ENCODE peak calls at places on chromosome 1, in eight cellular contexts. One of them, this sample, is unnamed.

GRCh38 chr1:48775817-48776399 is 783 bp downstream of the BEND5 start:
- DNase-seq in non-pigmented ciliary epithelial cell: no peak
- DNase-seq in stimulated activated CD4-positive, alpha-beta T cell treated with anti-CD3 and anti-CD28 coated beads, Interleukin-12 subunit alpha, Interleukin-12 subunit beta, amount 100 ng/mL, for 4 hours: no peak
- DNase-seq in NCI-H774: no peak
- DNase-seq in progenitor cell of endocrine pancreas: no peak
- DNase-seq in iPS DF 6.9: no peak
- DNase-seq in HFFc6: no peak
- DNase-seq in activated gamma-delta T cell treated with Interleukin-2 at 50 U/mL for 16 hours: no peak
- DNase-seq in this sample: no peak

GRCh38 chr1:114040273-114041043 is 61.2 kb downstream of the OLFML3 start:
- DNase-seq in progenitor cell of endocrine pancreas: no peak
- DNase-seq in NCI-H774: no peak
- DNase-seq in HFFc6: peak; percentile 64
- DNase-seq in stimulated activated CD4-positive, alpha-beta T cell treated with anti-CD3 and anti-CD28 coated beads, Interleukin-12 subunit alpha, Interleukin-12 subunit beta, amount 100 ng/mL, for 4 hours: no peak
- DNase-seq in iPS DF 6.9: no peak
- DNase-seq in activated gamma-delta T cell treated with Interleukin-2 at 50 U/mL for 16 hours: no peak
- DNase-seq in non-pigmented ciliary epithelial cell: no peak
- DNase-seq in this sample: no peak

GRCh38 chr1:244353572-244354091 is 98.1 kb downstream of the ADSS2 start:
- DNase-seq in activated gamma-delta T cell treated with Interleukin-2 at 50 U/mL for 16 hours: no peak
- DNase-seq in progenitor cell of endocrine pancreas: no peak
- DNase-seq in HFFc6: peak; percentile 91
- DNase-seq in stimulated activated CD4-positive, alpha-beta T cell treated with anti-CD3 and anti-CD28 coated beads, Interleukin-12 subunit alpha, Interleukin-12 subunit beta, amount 100 ng/mL, for 4 hours: no peak
- DNase-seq in NCI-H774: no peak
- DNase-seq in iPS DF 6.9: no peak
- DNase-seq in non-pigmented ciliary epithelial cell: peak; percentile 90
- DNase-seq in this sample: peak; percentile 83

GRCh38 chr1:91742848-91743292 is 143.1 kb downstream of the TGFBR3 start:
- DNase-seq in activated gamma-delta T cell treated with Interleukin-2 at 50 U/mL for 16 hours: no peak
- DNase-seq in non-pigmented ciliary epithelial cell: no peak
- DNase-seq in HFFc6: no peak
- DNase-seq in progenitor cell of endocrine pancreas: no peak
- DNase-seq in stimulated activated CD4-positive, alpha-beta T cell treated with anti-CD3 and anti-CD28 coated beads, Interleukin-12 subunit alpha, Interleukin-12 subunit beta, amount 100 ng/mL, for 4 hours: no peak
- DNase-seq in iPS DF 6.9: no peak
- DNase-seq in NCI-H774: peak; percentile 27
- DNase-seq in this sample: peak; percentile 25

GRCh38 chr1:156391701-156392100 is 22.7 kb downstream of the RHBG start:
- DNase-seq in progenitor cell of endocrine pancreas: no peak
- DNase-seq in stimulated activated CD4-positive, alpha-beta T cell treated with anti-CD3 and anti-CD28 coated beads, Interleukin-12 subunit alpha, Interleukin-12 subunit beta, amount 100 ng/mL, for 4 hours: no peak
- DNase-seq in HFFc6: no peak
- DNase-seq in non-pigmented ciliary epithelial cell: no peak
- DNase-seq in activated gamma-delta T cell treated with Interleukin-2 at 50 U/mL for 16 hours: no peak
- DNase-seq in NCI-H774: no peak
- DNase-seq in iPS DF 6.9: no peak
- DNase-seq in this sample: no peak

GRCh38 chr1:188514917-188515316 is 1686.2 kb downstream of the PLA2G4A start:
- DNase-seq in iPS DF 6.9: no peak
- DNase-seq in NCI-H774: no peak
- DNase-seq in stimulated activated CD4-positive, alpha-beta T cell treated with anti-CD3 and anti-CD28 coated beads, Interleukin-12 subunit alpha, Interleukin-12 subunit beta, amount 100 ng/mL, for 4 hours: no peak
- DNase-seq in non-pigmented ciliary epithelial cell: no peak
- DNase-seq in activated gamma-delta T cell treated with Interleukin-2 at 50 U/mL for 16 hours: no peak
- DNase-seq in HFFc6: no peak
- DNase-seq in progenitor cell of endocrine pancreas: no peak
- DNase-seq in this sample: no peak

GRCh38 chr1:210726621-210727020 is 397.9 kb downstream of the HHAT start:
- DNase-seq in progenitor cell of endocrine pancreas: peak; percentile 43
- DNase-seq in activated gamma-delta T cell treated with Interleukin-2 at 50 U/mL for 16 hours: peak; percentile 21
- DNase-seq in HFFc6: peak; percentile 10
- DNase-seq in iPS DF 6.9: peak; percentile 47
- DNase-seq in stimulated activated CD4-positive, alpha-beta T cell treated with anti-CD3 and anti-CD28 coated beads, Interleukin-12 subunit alpha, Interleukin-12 subunit beta, amount 100 ng/mL, for 4 hours: no peak
- DNase-seq in non-pigmented ciliary epithelial cell: no peak
- DNase-seq in NCI-H774: no peak
- DNase-seq in this sample: no peak

GRCh38 chr1:103513720-103514119 is 11.8 kb upstream of the RNPC3 start:
- DNase-seq in iPS DF 6.9: no peak
- DNase-seq in stimulated activated CD4-positive, alpha-beta T cell treated with anti-CD3 and anti-CD28 coated beads, Interleukin-12 subunit alpha, Interleukin-12 subunit beta, amount 100 ng/mL, for 4 hours: no peak
- DNase-seq in progenitor cell of endocrine pancreas: no peak
- DNase-seq in activated gamma-delta T cell treated with Interleukin-2 at 50 U/mL for 16 hours: no peak
- DNase-seq in HFFc6: no peak
- DNase-seq in NCI-H774: no peak
- DNase-seq in non-pigmented ciliary epithelial cell: no peak
- DNase-seq in this sample: no peak

GRCh38 chr1:12031039-12031980 is 12.0 kb downstream of the MIIP start:
- DNase-seq in stimulated activated CD4-positive, alpha-beta T cell treated with anti-CD3 and anti-CD28 coated beads, Interleukin-12 subunit alpha, Interleukin-12 subunit beta, amount 100 ng/mL, for 4 hours: peak; percentile 37
- DNase-seq in NCI-H774: no peak
- DNase-seq in iPS DF 6.9: no peak
- DNase-seq in non-pigmented ciliary epithelial cell: no peak
- DNase-seq in progenitor cell of endocrine pancreas: no peak
- DNase-seq in activated gamma-delta T cell treated with Interleukin-2 at 50 U/mL for 16 hours: no peak
- DNase-seq in HFFc6: no peak
- DNase-seq in this sample: no peak

GRCh38 chr1:154186852-154187501 is 4.9 kb downstream of the TPM3 start:
- DNase-seq in activated gamma-delta T cell treated with Interleukin-2 at 50 U/mL for 16 hours: no peak
- DNase-seq in stimulated activated CD4-positive, alpha-beta T cell treated with anti-CD3 and anti-CD28 coated beads, Interleukin-12 subunit alpha, Interleukin-12 subunit beta, amount 100 ng/mL, for 4 hours: no peak
- DNase-seq in HFFc6: no peak
- DNase-seq in iPS DF 6.9: no peak
- DNase-seq in non-pigmented ciliary epithelial cell: no peak
- DNase-seq in NCI-H774: no peak
- DNase-seq in progenitor cell of endocrine pancreas: no peak
- DNase-seq in this sample: no peak

GRCh38 chr1:73273886-73274285 is 924.1 kb downstream of the LRRIQ3 start:
- DNase-seq in non-pigmented ciliary epithelial cell: no peak
- DNase-seq in HFFc6: no peak
- DNase-seq in iPS DF 6.9: no peak
- DNase-seq in stimulated activated CD4-positive, alpha-beta T cell treated with anti-CD3 and anti-CD28 coated beads, Interleukin-12 subunit alpha, Interleukin-12 subunit beta, amount 100 ng/mL, for 4 hours: no peak
- DNase-seq in progenitor cell of endocrine pancreas: no peak
- DNase-seq in activated gamma-delta T cell treated with Interleukin-2 at 50 U/mL for 16 hours: no peak
- DNase-seq in NCI-H774: no peak
- DNase-seq in this sample: no peak

This sample was measured in H54.